ENCODE peak calls at places on chromosomes 7 and 10, in four cellular contexts. One of them, this sample, is unnamed.
A peak's percentile ranks its signal among the peaks of the same experiment; 100 is the strongest.

GRCh38 chr7:129719980-129720732 is 108.6 kb downstream of the NRF1 start:
- DNase-seq in IMR-90: peak; percentile 31
- DNase-seq in ACHN: no peak
- DNase-seq in dorsolateral prefrontal cortex: no peak
- DNase-seq in this sample: no peak

GRCh38 chr10:72069751-72070501 is 18.4 kb downstream of the SPOCK2 start:
- DNase-seq in dorsolateral prefrontal cortex: no peak
- DNase-seq in ACHN: peak; percentile 24
- DNase-seq in IMR-90: no peak
- DNase-seq in this sample: peak; percentile 47

GRCh38 chr10:101566333-101567164 is 21.5 kb downstream of the POLL start:
- DNase-seq in ACHN: peak; percentile 42
- DNase-seq in IMR-90: peak; percentile 20
- DNase-seq in dorsolateral prefrontal cortex: peak; percentile 67
- DNase-seq in this sample: no peak

GRCh38 chr7:84218681-84219080 is 24.1 kb upstream of the SEMA3A start:
- DNase-seq in ACHN: no peak
- DNase-seq in dorsolateral prefrontal cortex: no peak
- DNase-seq in IMR-90: peak; percentile 84
- DNase-seq in this sample: no peak

GRCh38 chr7:157508477-157508881 is 171.7 kb downstream of the DNAJB6 start:
- DNase-seq in IMR-90: no peak
- DNase-seq in ACHN: no peak
- DNase-seq in dorsolateral prefrontal cortex: no peak
- DNase-seq in this sample: no peak

GRCh38 chr10:79487296-79488194 is 24.8 kb upstream of the EIF5AL1 start:
- DNase-seq in IMR-90: peak; percentile 66
- DNase-seq in ACHN: peak; percentile 84
- DNase-seq in dorsolateral prefrontal cortex: peak; percentile 43
- DNase-seq in this sample: peak; percentile 82

GRCh38 chr7:47273088-47273487 is 308.8 kb downstream of the TNS3 start:
- DNase-seq in IMR-90: no peak
- DNase-seq in dorsolateral prefrontal cortex: no peak
- DNase-seq in ACHN: no peak
- DNase-seq in this sample: no peak

GRCh38 chr10:60883187-60883586 is 60.8 kb downstream of the RHOBTB1 start:
- DNase-seq in dorsolateral prefrontal cortex: no peak
- DNase-seq in IMR-90: peak; percentile 24
- DNase-seq in ACHN: peak; percentile 53
- DNase-seq in this sample: peak; percentile 12

GRCh38 chr7:121107923-121108498 is 119.5 kb downstream of the CPED1 start:
- DNase-seq in dorsolateral prefrontal cortex: no peak
- DNase-seq in ACHN: peak; percentile 85
- DNase-seq in IMR-90: peak; percentile 78
- DNase-seq in this sample: no peak

This sample was measured in H54.